ENCODE peak calls at places on chromosomes 4 and X, in six cellular contexts. One of them, this sample, is unnamed.

GRCh38 chr4:47106561-47106960 is 75.2 kb downstream of the GABRB1 start:
- DNase-seq in GM20000: no peak
- DNase-seq in C1 segment of cervical spinal cord: no peak
- DNase-seq in fibroblast of lung: peak; percentile 52
- DNase-seq in NCI-H1105: no peak
- DNase-seq in T-helper 9 cell: no peak
- DNase-seq in this sample: no peak

GRCh38 chr4:67658302-67658701 is 42.7 kb downstream of the UBA6 start:
- DNase-seq in GM20000: no peak
- DNase-seq in C1 segment of cervical spinal cord: no peak
- DNase-seq in fibroblast of lung: no peak
- DNase-seq in NCI-H1105: no peak
- DNase-seq in T-helper 9 cell: no peak
- DNase-seq in this sample: no peak

GRCh38 chr4:71974681-71975080 is 57.1 kb upstream of the NPFFR2 start:
- DNase-seq in GM20000: no peak
- DNase-seq in C1 segment of cervical spinal cord: no peak
- DNase-seq in fibroblast of lung: peak; percentile 88
- DNase-seq in NCI-H1105: no peak
- DNase-seq in T-helper 9 cell: no peak
- DNase-seq in this sample: no peak

GRCh38 chr4:38781854-38782261 is 932 bp downstream of the TLR10 start:
- DNase-seq in GM20000: no peak
- DNase-seq in C1 segment of cervical spinal cord: no peak
- DNase-seq in fibroblast of lung: no peak
- DNase-seq in NCI-H1105: no peak
- DNase-seq in T-helper 9 cell: no peak
- DNase-seq in this sample: no peak

GRCh38 chrX:109890910-109891502 is 111.9 kb upstream of the TMEM164 start:
- DNase-seq in GM20000: peak; percentile 51
- DNase-seq in C1 segment of cervical spinal cord: no peak
- DNase-seq in fibroblast of lung: peak; percentile 48
- DNase-seq in NCI-H1105: peak; percentile 24
- DNase-seq in T-helper 9 cell: peak; percentile 34
- DNase-seq in this sample: peak; percentile 11

GRCh38 chrX:69362889-69363288 is 141.2 kb upstream of the NALF2 start:
- DNase-seq in GM20000: no peak
- DNase-seq in C1 segment of cervical spinal cord: no peak
- DNase-seq in fibroblast of lung: peak; percentile 4
- DNase-seq in NCI-H1105: no peak
- DNase-seq in T-helper 9 cell: no peak
- DNase-seq in this sample: no peak

GRCh38 chr4:86967061-86967460 is 32.2 kb downstream of the AFF1 start:
- DNase-seq in GM20000: no peak
- DNase-seq in C1 segment of cervical spinal cord: no peak
- DNase-seq in fibroblast of lung: no peak
- DNase-seq in NCI-H1105: no peak
- DNase-seq in T-helper 9 cell: no peak
- DNase-seq in this sample: no peak

GRCh38 chr4:5220028-5220427 is 168.7 kb downstream of the STK32B start:
- DNase-seq in GM20000: no peak
- DNase-seq in C1 segment of cervical spinal cord: no peak
- DNase-seq in fibroblast of lung: peak; percentile 31
- DNase-seq in NCI-H1105: no peak
- DNase-seq in T-helper 9 cell: no peak
- DNase-seq in this sample: no peak

GRCh38 chrX:19672211-19672814 is 157.0 kb upstream of the MAP3K15 start:
- DNase-seq in GM20000: no peak
- DNase-seq in C1 segment of cervical spinal cord: no peak
- DNase-seq in fibroblast of lung: peak; percentile 20
- DNase-seq in NCI-H1105: no peak
- DNase-seq in T-helper 9 cell: no peak
- DNase-seq in this sample: no peak

GRCh38 chr4:15882675-15883086 is 55.9 kb downstream of the FGFBP1 start:
- DNase-seq in GM20000: peak; percentile 67
- DNase-seq in C1 segment of cervical spinal cord: no peak
- DNase-seq in fibroblast of lung: peak; percentile 72
- DNase-seq in NCI-H1105: peak; percentile 23
- DNase-seq in T-helper 9 cell: peak; percentile 10
- DNase-seq in this sample: peak; percentile 34

GRCh38 chr4:96164814-96165351 is 325.0 kb downstream of the PDHA2 start:
- DNase-seq in GM20000: no peak
- DNase-seq in C1 segment of cervical spinal cord: no peak
- DNase-seq in fibroblast of lung: peak; percentile 98
- DNase-seq in NCI-H1105: no peak
- DNase-seq in T-helper 9 cell: no peak
- DNase-seq in this sample: no peak

GRCh38 chrX:154412468-154412867 is 1.1 kb downstream of the TAFAZZIN start:
- DNase-seq in GM20000: peak; percentile 18
- DNase-seq in C1 segment of cervical spinal cord: no peak
- DNase-seq in fibroblast of lung: no peak
- DNase-seq in NCI-H1105: no peak
- DNase-seq in T-helper 9 cell: no peak
- DNase-seq in this sample: no peak

GRCh38 chr4:55819634-55820033 is at the start of gene EXOC1L:
- DNase-seq in GM20000: no peak
- DNase-seq in C1 segment of cervical spinal cord: no peak
- DNase-seq in fibroblast of lung: peak; percentile 15
- DNase-seq in NCI-H1105: no peak
- DNase-seq in T-helper 9 cell: no peak
- DNase-seq in this sample: no peak

GRCh38 chr4:71367546-71367945 is 28.7 kb downstream of the SLC4A4 start:
- DNase-seq in GM20000: no peak
- DNase-seq in C1 segment of cervical spinal cord: no peak
- DNase-seq in fibroblast of lung: no peak
- DNase-seq in NCI-H1105: no peak
- DNase-seq in T-helper 9 cell: no peak
- DNase-seq in this sample: no peak

GRCh38 chr4:89685690-89686089 is 151.3 kb downstream of the SNCA start:
- DNase-seq in GM20000: no peak
- DNase-seq in C1 segment of cervical spinal cord: no peak
- DNase-seq in fibroblast of lung: no peak
- DNase-seq in NCI-H1105: no peak
- DNase-seq in T-helper 9 cell: no peak
- DNase-seq in this sample: no peak

GRCh38 chrX:11589573-11590110 is 76.1 kb downstream of the ARHGAP6 start:
- DNase-seq in GM20000: no peak
- DNase-seq in C1 segment of cervical spinal cord: no peak
- DNase-seq in fibroblast of lung: peak; percentile 16
- DNase-seq in NCI-H1105: no peak
- DNase-seq in T-helper 9 cell: no peak
- DNase-seq in this sample: no peak

This sample was measured in central memory CD8-positive, alpha-beta T cell.